ENCODE peak calls at places on chromosomes 3 and 15, in seven cellular contexts. N is activated T-cell treated with anti-CD3 and anti-CD28 coated beads for 1 hour; G is activated naive CD4-positive, alpha-beta T cell treated with Interleukin-2 at 50 U/mL for 16 hours; Z is breast epithelium; R is AG04449; D is LHCN-M2; Q is fibroblast of mammary gland. O is an unnamed sample.

GRCh38 chr15:31303434-31304073 is 23.1 kb upstream of the KLF13 start:
- DNase-seq in N (no peak), D (no peak), Q (peak; percentile 21), R (no peak), G (peak; percentile 17), Z (peak; percentile 48), O (peak; percentile 88)

GRCh38 chr3:42689421-42690014 is 4.2 kb downstream of the KLHL40 start:
- DNase-seq in N (no peak), Z (no peak), R (no peak), G (no peak), D (no peak), Q (no peak), O (peak; percentile 25)

GRCh38 chr3:141421186-141421585 is 52.9 kb downstream of the ZBTB38 start:
- DNase-seq in Q (no peak), N (no peak), D (no peak), G (no peak), Z (no peak), R (no peak), O (no peak)

GRCh38 chr3:186356152-186356551 is 5.9 kb downstream of the DGKG start:
- DNase-seq in D (no peak), N (no peak), R (no peak), Z (no peak), Q (no peak), G (no peak), O (no peak)

GRCh38 chr3:183826854-183827253 is 1.5 kb upstream of the MAP6D1 start:
- DNase-seq in G (no peak), D (no peak), N (no peak), Z (no peak), R (no peak), Q (no peak), O (peak; percentile 23)

GRCh38 chr15:70297465-70298152 is 199.9 kb upstream of the TLE3 start:
- DNase-seq in Z (no peak), G (no peak), N (no peak), R (no peak), D (no peak), Q (no peak), O (no peak)

GRCh38 chr3:49916686-49917085 is 12.9 kb downstream of the MON1A start:
- DNase-seq in G (no peak), D (peak; percentile 38), N (no peak), Q (peak; percentile 68), Z (no peak), R (no peak), O (no peak)

GRCh38 chr3:107920538-107920937 is 170.3 kb downstream of the CD47 start:
- DNase-seq in Q (no peak), N (no peak), Z (no peak), D (no peak), G (no peak), R (no peak), O (no peak)

GRCh38 chr3:100325827-100326226 is 8.7 kb upstream of the NIT2 start:
- DNase-seq in Q (no peak), Z (no peak), N (no peak), R (no peak), D (no peak), G (no peak), O (no peak)

GRCh38 chr15:81774309-81774708 is 271.5 kb downstream of the MEX3B start:
- DNase-seq in N (no peak), D (no peak), Q (no peak), G (no peak), Z (no peak), R (no peak), O (no peak)

GRCh38 chr3:68148471-68148870 is 494.1 kb upstream of the SUCLG2 start:
- DNase-seq in N (no peak), Q (no peak), Z (no peak), R (no peak), G (no peak), D (no peak), O (no peak)

GRCh38 chr15:27082526-27082925 is 111.5 kb downstream of the GABRG3 start:
- DNase-seq in D (no peak), Z (no peak), N (no peak), G (no peak), R (no peak), Q (no peak), O (no peak)

GRCh38 chr3:31561891-31562290 is 29.2 kb downstream of the STT3B start:
- DNase-seq in Z (no peak), N (no peak), Q (no peak), G (no peak), D (no peak), R (no peak), O (no peak)

O was measured in suprapubic skin.